ENCODE peak calls at places on chromosomes 5 and 9, in four cellular contexts. T is H9, K is SJSA1, A is left ventricle myocardium inferior. C is an unnamed sample. For H3K4me1, the result is how much of the 10 kb centered on the place peaks cover.

GRCh38 chr5:112857866-112858265 is 3.2 kb upstream of the SRP19 start:
- DNase-seq in T (no peak), K (no peak), A (no peak), C (no peak)

GRCh38 chr9:83472764-83473163 is 65.4 kb downstream of the FRMD3 start:
- DNase-seq in K (no peak), A (no peak), T (no peak), C (no peak)

GRCh38 chr5:144144956-144145751 is 25.3 kb downstream of the YIPF5 start:
- DNase-seq in T (no peak), K (no peak), A (no peak), C (no peak)

GRCh38 chr9:95349109-95350038 is 31.9 kb upstream of the FANCC start:
- DNase-seq in K (no peak), A (no peak), T (peak), C (peak)

GRCh38 chr5:8756498-8757084 is 789.3 kb downstream of the SEMA5A start:
- DNase-seq in T (peak), K (no peak), A (no peak), C (no peak)

GRCh38 chr5:157820593-157821252 is 38.2 kb downstream of the CLINT1 start:
- DNase-seq in T (no peak), K (no peak), A (no peak), C (no peak)

GRCh38 chr5:33837301-33837700 is 54.5 kb downstream of the ADAMTS12 start:
- DNase-seq in K (no peak), A (no peak), T (no peak), C (no peak)

GRCh38 chr5:180602481-180603075 is 11.3 kb upstream of the SCGB3A1 start:
- DNase-seq in A (no peak), T (peak), K (no peak), C (no peak)

GRCh38 chr5:53330491-53330890 is 149.9 kb upstream of the FST start:
- DNase-seq in A (no peak), K (no peak), T (no peak), C (no peak)

GRCh38 chr5:85458319-85458718 is 1073.6 kb upstream of the EDIL3 start:
- DNase-seq in A (no peak), T (no peak), K (no peak), C (no peak)

GRCh38 chr9:123475407-123475806 is 119.4 kb downstream of the CRB2 start:
- DNase-seq in T (no peak), K (no peak), A (no peak), C (no peak)

GRCh38 chr5:172106511-172107356 is 81.3 kb downstream of the STK10 start:
- DNase-seq in T (peak), A (peak), K (peak), C (no peak)

GRCh38 chr5:61496406-61497307 is 164.6 kb downstream of the ZSWIM6 start:
- DNase-seq in A (no peak), T (no peak), K (no peak), C (no peak)

GRCh38 chr9:27768781-27769180 is 195.5 kb upstream of the C9orf72 start:
- DNase-seq in A (no peak), K (no peak), T (no peak), C (no peak)

GRCh38 chr9:27888661-27889295 is 315.5 kb upstream of the C9orf72 start:
- DNase-seq in T (peak), A (no peak), K (no peak), C (peak)

GRCh38 chr9:69981686-69982450 is 61.8 kb upstream of the MAMDC2 start:
- DNase-seq in K (no peak), A (no peak), T (no peak), C (no peak)

GRCh38 chr5:56476487-56476856 is 243.3 kb upstream of the ANKRD55 start:
- DNase-seq in T (no peak), A (no peak), K (no peak), C (no peak)

GRCh38 chr9:128094950-128095544 is 27.0 kb downstream of the SLC25A25 start:
- DNase-seq in K (no peak), T (no peak), A (no peak), C (peak)

GRCh38 chr5:10854526-10855277 is 93.7 kb upstream of the DAP start:
- DNase-seq in T (no peak), A (no peak), K (no peak), C (no peak)

GRCh38 chr9:74334308-74334707 is 162.8 kb upstream of the RORB start:
- DNase-seq in K (no peak), T (no peak), A (no peak), C (no peak)

GRCh38 chr9:93206576-93207155 is 22.7 kb downstream of the WNK2 start:
- DNase-seq in A (no peak), T (no peak), K (no peak), C (peak)

GRCh38 chr5:56088967-56089829 is 94.4 kb upstream of the IL6ST start:
- DNase-seq in A (no peak), T (no peak), K (peak), C (no peak)

GRCh38 chr5:169331292-169331852 is 30.4 kb upstream of the SLIT3 start:
- DNase-seq in A (no peak), T (no peak), K (no peak), C (no peak)

GRCh38 chr9:114072181-114073140 is 5.6 kb downstream of the AMBP start:
- DNase-seq in T (no peak), A (peak), K (no peak), C (peak)

GRCh38 chr9:22141906-22142305 is 132.8 kb upstream of the CDKN2B start:
- DNase-seq in A (no peak), K (no peak), T (no peak), C (no peak)

GRCh38 chr5:74516217-74516636 is 124.3 kb downstream of the ENC1 start:
- DNase-seq in K (no peak), A (no peak), T (no peak), C (no peak)

GRCh38 chr5:157451806-157452205 is 8.2 kb upstream of the NIPAL4 start:
- DNase-seq in K (no peak), T (peak), A (no peak), C (no peak)

GRCh38 chr5:82092-82491 is 9.9 kb upstream of the PLEKHG4B start:
- DNase-seq in A (no peak), K (peak), T (peak), C (no peak)

GRCh38 chr5:83029-83428 is 8.9 kb upstream of the PLEKHG4B start:
- DNase-seq in T (no peak), A (no peak), K (peak), C (no peak)

GRCh38 chr5:82570-82969 is 9.4 kb upstream of the PLEKHG4B start:
- DNase-seq in T (no peak), K (no peak), A (no peak), C (no peak)

GRCh38 chr5:79821-80220 is 12.1 kb upstream of the PLEKHG4B start:
- DNase-seq in A (no peak), T (no peak), K (no peak), C (no peak)

DNA sequence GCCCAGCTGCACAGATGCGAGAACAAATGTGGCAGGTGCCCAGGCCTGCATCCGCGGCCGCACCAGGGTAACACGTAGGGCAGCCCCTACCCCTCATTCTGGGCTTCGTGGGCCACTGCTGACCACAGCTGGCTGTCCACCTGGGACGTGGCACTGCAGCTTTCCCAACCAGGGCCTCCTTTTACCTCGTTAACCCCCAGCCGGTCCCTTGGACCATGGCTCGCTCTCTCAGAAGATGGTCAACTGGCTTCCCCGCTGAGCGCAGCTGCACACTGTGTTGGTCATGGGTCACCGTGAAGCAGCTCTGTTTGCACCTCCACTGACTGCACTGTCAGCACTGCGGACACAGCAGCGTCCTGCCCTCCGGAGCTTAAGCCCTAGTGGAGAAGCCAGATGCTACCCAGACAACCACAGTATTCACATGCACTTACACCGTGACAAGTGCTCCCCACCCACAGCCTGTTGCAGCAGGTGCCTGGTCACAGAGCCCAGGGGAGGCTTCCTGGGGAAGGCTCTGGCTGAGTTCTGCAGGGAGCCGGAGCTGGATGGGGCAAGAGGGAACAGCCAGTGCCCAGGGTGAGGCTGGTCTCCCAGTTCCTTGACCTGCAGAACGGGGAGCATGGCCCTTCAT is 10.5 kb upstream of the PLEKHG4B start:
- DNase-seq in K (no peak), A (no peak), T (no peak), C (no peak)
- H3K27ac ChIP-seq in K (no peak), A (no peak), T (no peak), C (no peak)

DNA sequence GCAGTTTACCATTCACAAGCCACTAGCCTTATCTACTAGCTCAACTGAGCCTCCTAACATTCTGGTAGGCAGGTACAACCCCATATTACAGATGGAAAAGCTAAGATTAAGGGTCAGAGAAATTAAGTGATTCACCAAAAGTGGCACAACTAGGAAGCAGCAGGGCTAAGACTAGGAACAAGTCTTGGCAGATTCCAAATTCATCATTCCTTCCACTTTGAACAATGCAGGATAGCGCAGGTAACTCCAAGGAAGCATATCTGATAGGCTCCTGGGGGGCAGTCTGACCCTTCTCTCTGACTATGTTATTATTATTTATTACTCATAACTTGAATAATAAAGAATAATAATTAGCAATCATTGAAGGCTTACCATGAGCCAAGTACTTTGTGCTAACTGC is 8.5 kb downstream of the HBEGF start:
- DNase-seq in K (no peak), A (no peak), T (no peak), C (no peak)
- H3K4me1 ChIP-seq in K (under half), A (half or more), T (under half), C (under half)

DNA sequence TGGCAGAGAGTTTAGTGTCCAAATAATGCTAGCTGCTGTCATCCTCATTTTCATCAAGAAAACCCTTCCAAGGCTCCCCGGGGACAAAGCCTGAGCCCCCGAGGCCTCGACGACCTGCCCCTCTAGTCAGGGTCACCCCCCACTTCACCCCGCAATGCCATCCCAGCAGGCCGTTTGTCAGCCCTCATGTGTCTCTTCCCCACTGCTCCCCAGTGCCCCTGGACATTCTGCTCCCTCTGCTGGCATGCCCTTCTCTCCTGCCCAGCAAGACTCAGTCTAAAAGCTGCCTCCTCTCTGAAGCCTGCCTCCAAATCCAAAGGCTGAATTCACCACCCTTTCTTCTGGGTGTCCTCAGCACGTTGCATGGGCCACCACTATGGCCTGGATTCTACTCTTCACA is 59.3 kb downstream of the PAX5 start:
- DNase-seq in K (no peak), T (peak), A (no peak), C (no peak)
- H3K27ac ChIP-seq in K (no peak), T (no peak), A (no peak), C (no peak)

GRCh38 chr5:176778921-176779465 is 31.4 kb upstream of the UNC5A start:
- DNase-seq in T (peak), K (peak), A (no peak), C (peak)
- H3K4me1 ChIP-seq in T (under half), K (under half), A (under half), C (under half)